ENCODE peak calls at places on chromosomes 11 and 22, in seven cellular contexts. One of them, this sample, is unnamed.

GRCh38 chr11:45333506-45333971 is 47.4 kb upstream of the SYT13 start:
- DNase-seq in hepatic stellate cell: peak; percentile 69
- DNase-seq in GM04504: no peak
- DNase-seq in dermis blood vessel endothelial cell: peak; percentile 60
- DNase-seq in activated CD4-positive, alpha-beta T cell treated with anti-CD3 and anti-CD28 coated beads, Interleukin-2, amount 50 U/mL, for 24 hours: no peak
- DNase-seq in HCEC 1CT: peak; percentile 80
- DNase-seq in ELF-1: peak; percentile 49
- DNase-seq in this sample: peak; percentile 52

GRCh38 chr22:21861290-21861848 is 6.1 kb downstream of the MAPK1 start:
- DNase-seq in hepatic stellate cell: no peak
- DNase-seq in GM04504: no peak
- DNase-seq in dermis blood vessel endothelial cell: no peak
- DNase-seq in activated CD4-positive, alpha-beta T cell treated with anti-CD3 and anti-CD28 coated beads, Interleukin-2, amount 50 U/mL, for 24 hours: no peak
- DNase-seq in HCEC 1CT: no peak
- DNase-seq in ELF-1: no peak
- DNase-seq in this sample: no peak

GRCh38 chr11:65219930-65220213 is 38.1 kb downstream of the CAPN1 start:
- DNase-seq in hepatic stellate cell: no peak
- DNase-seq in GM04504: peak; percentile 51
- DNase-seq in dermis blood vessel endothelial cell: no peak
- DNase-seq in activated CD4-positive, alpha-beta T cell treated with anti-CD3 and anti-CD28 coated beads, Interleukin-2, amount 50 U/mL, for 24 hours: no peak
- DNase-seq in HCEC 1CT: peak; percentile 18
- DNase-seq in ELF-1: no peak
- DNase-seq in this sample: peak; percentile 57

GRCh38 chr22:36160499-36160942 is at the start of gene APOL3:
- DNase-seq in hepatic stellate cell: peak; percentile 58
- DNase-seq in GM04504: no peak
- DNase-seq in dermis blood vessel endothelial cell: peak; percentile 81
- DNase-seq in activated CD4-positive, alpha-beta T cell treated with anti-CD3 and anti-CD28 coated beads, Interleukin-2, amount 50 U/mL, for 24 hours: no peak
- DNase-seq in HCEC 1CT: no peak
- DNase-seq in ELF-1: no peak
- DNase-seq in this sample: no peak

GRCh38 chr11:63608353-63609345 is 5.6 kb downstream of the PLAAT3 start:
- DNase-seq in hepatic stellate cell: peak; percentile 46
- DNase-seq in GM04504: no peak
- DNase-seq in dermis blood vessel endothelial cell: peak; percentile 53
- DNase-seq in activated CD4-positive, alpha-beta T cell treated with anti-CD3 and anti-CD28 coated beads, Interleukin-2, amount 50 U/mL, for 24 hours: no peak
- DNase-seq in HCEC 1CT: peak; percentile 16
- DNase-seq in ELF-1: no peak
- DNase-seq in this sample: peak; percentile 35

GRCh38 chr11:121321614-121322243 is 29.2 kb downstream of the SC5D start:
- DNase-seq in hepatic stellate cell: peak; percentile 15
- DNase-seq in GM04504: peak; percentile 5
- DNase-seq in dermis blood vessel endothelial cell: no peak
- DNase-seq in activated CD4-positive, alpha-beta T cell treated with anti-CD3 and anti-CD28 coated beads, Interleukin-2, amount 50 U/mL, for 24 hours: no peak
- DNase-seq in HCEC 1CT: peak; percentile 20
- DNase-seq in ELF-1: peak; percentile 60
- DNase-seq in this sample: peak; percentile 16

GRCh38 chr11:90753546-90753945 is 530.7 kb upstream of the CHORDC1 start:
- DNase-seq in hepatic stellate cell: no peak
- DNase-seq in GM04504: no peak
- DNase-seq in dermis blood vessel endothelial cell: no peak
- DNase-seq in activated CD4-positive, alpha-beta T cell treated with anti-CD3 and anti-CD28 coated beads, Interleukin-2, amount 50 U/mL, for 24 hours: no peak
- DNase-seq in HCEC 1CT: no peak
- DNase-seq in ELF-1: no peak
- DNase-seq in this sample: no peak

GRCh38 chr22:41171996-41172395 is 33.1 kb upstream of the L3MBTL2 start:
- DNase-seq in hepatic stellate cell: no peak
- DNase-seq in GM04504: no peak
- DNase-seq in dermis blood vessel endothelial cell: no peak
- DNase-seq in activated CD4-positive, alpha-beta T cell treated with anti-CD3 and anti-CD28 coated beads, Interleukin-2, amount 50 U/mL, for 24 hours: no peak
- DNase-seq in HCEC 1CT: no peak
- DNase-seq in ELF-1: no peak
- DNase-seq in this sample: no peak

GRCh38 chr11:115222218-115222862 is 281.9 kb downstream of the CADM1 start:
- DNase-seq in hepatic stellate cell: no peak
- DNase-seq in GM04504: no peak
- DNase-seq in dermis blood vessel endothelial cell: peak; percentile 30
- DNase-seq in activated CD4-positive, alpha-beta T cell treated with anti-CD3 and anti-CD28 coated beads, Interleukin-2, amount 50 U/mL, for 24 hours: no peak
- DNase-seq in HCEC 1CT: peak; percentile 28
- DNase-seq in ELF-1: no peak
- DNase-seq in this sample: no peak

GRCh38 chr22:35257002-35257320 is 332 bp upstream of the HMGXB4 start:
- DNase-seq in hepatic stellate cell: no peak
- DNase-seq in GM04504: no peak
- DNase-seq in dermis blood vessel endothelial cell: no peak
- DNase-seq in activated CD4-positive, alpha-beta T cell treated with anti-CD3 and anti-CD28 coated beads, Interleukin-2, amount 50 U/mL, for 24 hours: no peak
- DNase-seq in HCEC 1CT: no peak
- DNase-seq in ELF-1: no peak
- DNase-seq in this sample: no peak

GRCh38 chr11:10526974-10527918 is 13.7 kb downstream of the RNF141 start:
- DNase-seq in hepatic stellate cell: no peak
- DNase-seq in GM04504: no peak
- DNase-seq in dermis blood vessel endothelial cell: peak; percentile 16
- DNase-seq in activated CD4-positive, alpha-beta T cell treated with anti-CD3 and anti-CD28 coated beads, Interleukin-2, amount 50 U/mL, for 24 hours: no peak
- DNase-seq in HCEC 1CT: no peak
- DNase-seq in ELF-1: no peak
- DNase-seq in this sample: no peak